ENCODE peak calls at places on chromosome 16, in four cellular contexts. C is AG09309, J is NCI-H1436, R is NCI-H345. B is an unnamed sample.

GRCh38 chr16:85856054-85856453 is 42.9 kb upstream of the IRF8 start:
- DNase-seq in C (no peak), J (no peak), R (no peak), B (no peak)

GRCh38 chr16:84851192-84852127 is 31.7 kb downstream of the CRISPLD2 start:
- DNase-seq in C (peak; percentile 78), J (no peak), R (peak; percentile 62), B (no peak)

GRCh38 chr16:3764409-3764808 is 47.1 kb upstream of the TRAP1 start:
- DNase-seq in C (no peak), J (no peak), R (no peak), B (no peak)

GRCh38 chr16:65531475-65531874 is 409.6 kb upstream of the CDH11 start:
- DNase-seq in C (no peak), J (no peak), R (no peak), B (no peak)

GRCh38 chr16:2339521-2340484 is 725 bp downstream of the ABCA3 start:
- DNase-seq in C (no peak), J (peak; percentile 39), R (peak; percentile 49), B (no peak)

GRCh38 chr16:10754941-10755340 is 11.3 kb downstream of the NUBP1 start:
- DNase-seq in C (no peak), J (no peak), R (no peak), B (no peak)

GRCh38 chr16:80045944-80046660 is 445.6 kb upstream of the MAF start:
- DNase-seq in C (no peak), J (peak; percentile 90), R (peak; percentile 49), B (no peak)

GRCh38 chr16:29029168-29029994 is 44.5 kb downstream of the LAT start:
- DNase-seq in C (peak; percentile 73), J (no peak), R (no peak), B (peak; percentile 73)

GRCh38 chr16:17380613-17381012 is 90.1 kb downstream of the XYLT1 start:
- DNase-seq in C (no peak), J (no peak), R (no peak), B (no peak)

GRCh38 chr16:2842340-2843000 is 12.4 kb downstream of the ZG16B start:
- DNase-seq in C (no peak), J (no peak), R (no peak), B (no peak)

GRCh38 chr16:23466162-23466885 is 13.3 kb upstream of the COG7 start:
- DNase-seq in C (peak; percentile 54), J (no peak), R (no peak), B (peak; percentile 34)

GRCh38 chr16:27760845-27761176 is 210.9 kb downstream of the KATNIP start:
- DNase-seq in C (no peak), J (no peak), R (no peak), B (no peak)

GRCh38 chr16:62077998-62078397 is 41.8 kb upstream of the CDH8 start:
- DNase-seq in C (no peak), J (no peak), R (no peak), B (no peak)

GRCh38 chr16:12530291-12530690 is 273.4 kb downstream of the CPPED1 start:
- DNase-seq in C (no peak), J (no peak), R (no peak), B (no peak)

GRCh38 chr16:2776500-2777139 is 460 bp downstream of the ELOB start:
- DNase-seq in C (no peak), J (no peak), R (peak; percentile 34), B (no peak)

GRCh38 chr16:6913535-6913934 is 419.1 kb upstream of the RBFOX1 start:
- DNase-seq in C (no peak), J (no peak), R (no peak), B (no peak)

GRCh38 chr16:27096375-27096774 is 29.6 kb downstream of the C16orf82 start:
- DNase-seq in C (no peak), J (no peak), R (no peak), B (no peak)

GRCh38 chr16:84863485-84863814 is 43.7 kb downstream of the CRISPLD2 start:
- DNase-seq in C (no peak), J (no peak), R (no peak), B (no peak)

GRCh38 chr16:87457051-87457611 is 35.7 kb downstream of the ZCCHC14 start:
- DNase-seq in C (no peak), J (no peak), R (no peak), B (no peak)

GRCh38 chr16:68408428-68408827 is 39.9 kb downstream of the SMPD3 start:
- DNase-seq in C (no peak), J (no peak), R (no peak), B (no peak)

GRCh38 chr16:27320261-27321012 is 6.7 kb downstream of the IL4R start:
- DNase-seq in C (no peak), J (no peak), R (no peak), B (no peak)

GRCh38 chr16:66289986-66290385 is 76.5 kb upstream of the CDH5 start:
- DNase-seq in C (no peak), J (no peak), R (no peak), B (no peak)

GRCh38 chr16:2586241-2586640 is 48.4 kb downstream of the PDPK1 start:
- DNase-seq in C (no peak), J (no peak), R (no peak), B (no peak)

GRCh38 chr16:9541723-9542122 is 450.3 kb downstream of the HAPSTR1 start:
- DNase-seq in C (no peak), J (no peak), R (no peak), B (no peak)

GRCh38 chr16:23535901-23536300 is 21.2 kb downstream of the EARS2 start:
- DNase-seq in C (no peak), J (no peak), R (no peak), B (no peak)

GRCh38 chr16:9225527-9226316 is 134.3 kb downstream of the HAPSTR1 start:
- DNase-seq in C (no peak), J (no peak), R (no peak), B (no peak)

GRCh38 chr16:3074860-3075545 is 9.6 kb downstream of the IL32 start:
- DNase-seq in C (no peak), J (no peak), R (no peak), B (no peak)

GRCh38 chr16:29811896-29812665 is at the start of gene PRRT2:
- DNase-seq in C (no peak), J (peak; percentile 68), R (peak; percentile 72), B (no peak)

GRCh38 chr16:19583665-19584300 is 28.3 kb downstream of the VPS35L start:
- DNase-seq in C (no peak), J (peak; percentile 55), R (peak; percentile 4), B (no peak)

GRCh38 chr16:3959148-3959547 is 78.6 kb upstream of the CREBBP start:
- DNase-seq in C (no peak), J (no peak), R (no peak), B (no peak)

GRCh38 chr16:72210571-72210970 is 38.6 kb upstream of the PMFBP1 start:
- DNase-seq in C (no peak), J (no peak), R (no peak), B (no peak)

GRCh38 chr16:87608400-87608985 is 6.2 kb downstream of the JPH3 start:
- DNase-seq in C (no peak), J (no peak), R (no peak), B (peak; percentile 35)

GRCh38 chr16:48525201-48526057 is 84.6 kb downstream of the N4BP1 start:
- DNase-seq in C (no peak), J (no peak), R (no peak), B (no peak)

GRCh38 chr16:46632778-46633733 is 11.9 kb upstream of the SHCBP1 start:
- DNase-seq in C (no peak), J (no peak), R (no peak), B (no peak)

GRCh38 chr16:17921357-17921978 is 415.1 kb downstream of the NPIPA8 start:
- DNase-seq in C (no peak), J (no peak), R (no peak), B (no peak)

GRCh38 chr16:89452241-89452640 is 38.1 kb downstream of the ANKRD11 start:
- DNase-seq in C (no peak), J (no peak), R (no peak), B (no peak)

GRCh38 chr16:26983426-26983825 is 83.3 kb upstream of the C16orf82 start:
- DNase-seq in C (no peak), J (no peak), R (no peak), B (peak; percentile 18)

GRCh38 chr16:57830890-57831484 is 28.7 kb upstream of the KIFC3 start:
- DNase-seq in C (no peak), J (no peak), R (peak; percentile 39), B (no peak)